ENCODE peak calls at places on chromosome 21, in seven cellular contexts. A is IMR-90, E is cardiac muscle cell, G is pancreas, Y is bronchial epithelial cell, Q is tibial artery, U is testis. J is an unnamed sample. For H3K27me3, the result is how much of the 10 kb centered on the place peaks cover.

GRCh38 chr21:42843021-42843420 is 36.3 kb downstream of the WDR4 start:
- DNase-seq in A (no peak), Y (no peak), E (no peak), U (no peak), Q (no peak), G (no peak), J (no peak)

GRCh38 chr21:22575165-22575584 is 1577.0 kb downstream of the NCAM2 start:
- DNase-seq in A (no peak), U (peak), Y (no peak), Q (no peak), G (no peak), E (no peak), J (no peak)

GRCh38 chr21:46168238-46168637 is 12.9 kb upstream of the FTCD start:
- DNase-seq in A (no peak), G (no peak), Q (peak), E (no peak), Y (no peak), U (peak), J (peak)

GRCh38 chr21:42363331-42363730 is 3.0 kb downstream of the TFF1 start:
- DNase-seq in Q (no peak), E (no peak), A (no peak), Y (peak), U (no peak), G (no peak), J (no peak)

GRCh38 chr21:25509862-25510261 is 97.4 kb downstream of the MRPL39 start:
- DNase-seq in Y (no peak), G (no peak), E (no peak), A (no peak), Q (no peak), U (no peak), J (peak)

GRCh38 chr21:42281196-42281680 is 34.0 kb downstream of the TFF3 start:
- DNase-seq in E (no peak), G (no peak), Y (no peak), Q (no peak), A (no peak), U (no peak), J (no peak)

GRCh38 chr21:41367598-41368360 is 6.0 kb downstream of the MX2 start:
- DNase-seq in E (peak), Y (no peak), G (no peak), Q (no peak), A (no peak), U (no peak), J (peak)

GRCh38 chr21:34336756-34337391 is 26.9 kb upstream of the KCNE2 start:
- DNase-seq in Y (peak), A (peak), Q (no peak), G (no peak), E (peak), U (peak), J (no peak)

GRCh38 chr21:39319251-39319756 is 5.9 kb upstream of the BRWD1 start:
- DNase-seq in E (peak), A (peak), G (no peak), Q (peak), Y (no peak), U (peak), J (no peak)

GRCh38 chr21:42760361-42760970 is 107.0 kb downstream of the PDE9A start:
- DNase-seq in Q (no peak), G (no peak), A (no peak), U (no peak), E (no peak), Y (no peak), J (no peak)

GRCh38 chr21:41953831-41954653 is at the start of gene C2CD2:
- DNase-seq in Y (no peak), G (peak), A (peak), E (peak), U (no peak), Q (peak), J (peak)

GRCh38 chr21:38958940-38959685 is 153.4 kb downstream of the ETS2 start:
- DNase-seq in A (peak), Y (peak), E (peak), Q (peak), G (no peak), U (peak), J (no peak)

GRCh38 chr21:41715649-41716321 is 51.1 kb downstream of the RIPK4 start:
- DNase-seq in G (peak), Y (peak), U (no peak), Q (no peak), E (no peak), A (no peak), J (no peak)

GRCh38 chr21:45887788-45888187 is 93.8 kb upstream of the COL6A1 start:
- DNase-seq in G (no peak), U (no peak), Y (no peak), A (no peak), Q (no peak), E (no peak), J (no peak)

GRCh38 chr21:26614251-26614650 is 41.2 kb upstream of the CYYR1 start:
- DNase-seq in U (no peak), E (no peak), G (no peak), A (no peak), Q (no peak), Y (no peak), J (no peak)

GRCh38 chr21:45719177-45719802 is 75.8 kb downstream of the PCBP3 start:
- DNase-seq in U (no peak), G (no peak), E (no peak), Y (no peak), A (no peak), Q (no peak), J (no peak)

GRCh38 chr21:36539434-36540150 is 59.7 kb upstream of the CLDN14 start:
- DNase-seq in E (no peak), Y (no peak), G (no peak), Q (no peak), A (no peak), U (no peak), J (no peak)
- H3K4me3 ChIP-seq in E (no peak), Y (no peak), G (no peak), Q (no peak), A (no peak), U (no peak), J (no peak)

GRCh38 chr21:29366532-29366931 is 67.8 kb downstream of the BACH1 start:
- DNase-seq in E (no peak), U (no peak), G (no peak), Y (no peak), A (no peak), Q (no peak), J (no peak)

GRCh38 chr21:29365636-29366305 is 67.0 kb downstream of the BACH1 start:
- DNase-seq in U (no peak), Y (no peak), G (no peak), E (no peak), A (no peak), Q (no peak), J (no peak)

GRCh38 chr21:29362758-29363157 is 64.0 kb downstream of the BACH1 start:
- DNase-seq in Q (no peak), E (no peak), G (no peak), U (no peak), A (no peak), Y (no peak), J (no peak)

GRCh38 chr21:29359718-29360117 is 61.0 kb downstream of the BACH1 start:
- DNase-seq in E (no peak), Y (peak), G (no peak), Q (no peak), U (no peak), A (peak), J (no peak)

GRCh38 chr21:29360799-29361765 is 62.4 kb downstream of the BACH1 start:
- DNase-seq in A (peak), U (no peak), Q (no peak), Y (peak), E (no peak), G (peak), J (no peak)
- TF ChIP-seq CTCF in A (no peak), U (no peak), Q (no peak), Y (peak), E (no peak), G (no peak), J (peak)

GRCh38 chr21:14318598-14318997 is 64.3 kb downstream of the HSPA13 start:
- DNase-seq in E (no peak), U (no peak), Q (no peak), G (no peak), Y (no peak), A (no peak), J (no peak)
- H3K27me3 ChIP-seq in E (under half), U (under half), Q (under half), G (under half), Y (under half), A (under half), J (under half)

GRCh38 chr21:36029309-36029708 is 31.0 kb downstream of the SETD4 start:
- DNase-seq in U (no peak), Q (no peak), E (no peak), Y (no peak), G (no peak), A (no peak), J (no peak)
- H3K4me3 ChIP-seq in U (no peak), Q (no peak), E (no peak), Y (no peak), G (no peak), A (no peak), J (no peak)

DNA sequence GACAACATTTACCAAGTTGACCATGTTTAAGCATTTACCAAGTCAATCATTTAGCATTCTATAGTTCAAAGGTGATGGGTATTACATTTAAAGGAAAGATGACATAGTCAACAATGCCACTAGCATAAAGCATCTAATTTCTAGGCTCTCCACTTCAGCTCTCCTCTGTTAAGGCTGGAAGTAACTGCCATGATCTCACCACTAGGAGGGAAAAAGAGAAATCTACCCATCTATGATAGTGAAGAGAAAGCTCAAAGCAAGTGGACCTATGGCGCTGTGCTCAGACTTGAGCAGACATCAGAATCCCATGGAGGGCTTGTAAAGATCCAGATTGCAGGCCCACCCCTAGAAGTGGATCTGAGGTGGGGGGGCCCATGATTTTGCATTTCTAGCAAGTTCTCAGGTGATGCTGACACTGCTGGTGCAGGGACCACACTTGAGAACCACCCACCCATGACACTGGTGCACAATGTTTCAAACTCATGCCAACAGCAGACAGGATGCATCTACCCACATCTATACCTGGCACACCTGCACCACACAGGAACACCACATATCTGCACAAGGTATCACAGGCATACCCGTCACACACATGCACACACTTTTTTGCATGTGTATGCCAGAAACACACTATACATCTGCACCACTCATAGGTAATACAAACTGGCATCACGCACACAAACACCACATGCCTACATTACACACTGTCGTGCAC is 392.9 kb upstream of the RUNX1 start:
- DNase-seq in G (no peak), U (no peak), Q (no peak), Y (no peak), A (no peak), E (no peak), J (no peak)
- TF ChIP-seq CTCF in G (no peak), U (no peak), Q (no peak), Y (no peak), A (peak), E (peak), J (no peak)

DNA sequence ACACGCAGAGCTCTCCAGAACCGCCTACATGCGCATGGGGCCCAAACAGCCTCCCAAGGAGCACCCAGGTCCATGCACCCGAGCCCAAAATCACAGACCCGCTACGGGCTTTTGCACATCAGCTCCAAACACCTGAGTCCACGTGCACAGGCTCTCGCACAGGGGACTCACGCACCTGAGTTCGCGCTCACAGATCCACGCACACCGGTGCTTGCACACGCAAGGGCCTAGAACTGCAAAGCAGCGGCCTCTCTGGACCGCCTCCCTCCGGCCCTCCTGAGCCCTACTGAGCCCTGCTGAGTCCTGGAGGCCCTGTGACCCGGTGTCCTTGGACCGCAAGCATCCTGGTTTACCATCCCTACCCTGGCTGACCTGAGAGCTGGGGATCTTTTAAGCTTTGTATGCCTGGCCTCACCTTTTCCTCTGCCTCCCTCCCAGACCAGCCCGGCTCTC is 8.3 kb downstream of the OLIG2 start:
- DNase-seq in E (no peak), Q (no peak), A (no peak), U (no peak), Y (no peak), G (no peak), J (no peak)
- H3K27me3 ChIP-seq in E (half or more), Q (under half), A (half or more), U (under half), Y (half or more), G (under half), J (under half)

DNA sequence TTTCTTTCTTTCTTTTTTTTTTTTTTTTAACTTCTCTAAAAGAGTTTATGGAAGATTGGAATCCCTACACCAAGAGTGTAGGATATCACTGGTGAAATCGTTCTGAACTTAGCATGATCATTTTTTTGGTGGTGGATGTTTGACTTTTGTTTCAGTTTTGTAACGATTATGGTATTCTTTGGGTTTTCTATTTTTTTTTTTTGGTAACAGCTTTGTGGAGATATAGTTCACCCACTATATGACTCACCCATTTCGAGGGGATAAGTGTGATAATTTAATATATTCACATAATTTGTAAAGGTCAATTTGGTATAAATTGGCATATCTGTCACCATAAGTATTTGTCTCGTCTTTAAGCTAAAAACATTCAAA is 29.2 kb downstream of the AGPAT3 start:
- DNase-seq in A (no peak), U (no peak), Q (no peak), E (no peak), G (no peak), Y (no peak), J (no peak)
- H3K4me3 ChIP-seq in A (no peak), U (no peak), Q (no peak), E (no peak), G (no peak), Y (no peak), J (peak)

GRCh38 chr21:44298301-44298700 is 1.6 kb upstream of the PFKL start:
- DNase-seq in Q (no peak), Y (peak), U (no peak), A (peak), G (no peak), E (no peak), J (no peak)
- TF ChIP-seq CTCF in Q (no peak), Y (peak), U (peak), A (peak), G (no peak), E (peak), J (peak)

GRCh38 chr21:36910581-36911307 is 55.7 kb downstream of the HLCS start:
- DNase-seq in E (peak), Y (peak), U (no peak), Q (no peak), A (peak), G (no peak), J (no peak)
- H3K27me3 ChIP-seq in E (under half), Y (under half), U (under half), Q (under half), A (under half), G (under half), J (under half)

DNA sequence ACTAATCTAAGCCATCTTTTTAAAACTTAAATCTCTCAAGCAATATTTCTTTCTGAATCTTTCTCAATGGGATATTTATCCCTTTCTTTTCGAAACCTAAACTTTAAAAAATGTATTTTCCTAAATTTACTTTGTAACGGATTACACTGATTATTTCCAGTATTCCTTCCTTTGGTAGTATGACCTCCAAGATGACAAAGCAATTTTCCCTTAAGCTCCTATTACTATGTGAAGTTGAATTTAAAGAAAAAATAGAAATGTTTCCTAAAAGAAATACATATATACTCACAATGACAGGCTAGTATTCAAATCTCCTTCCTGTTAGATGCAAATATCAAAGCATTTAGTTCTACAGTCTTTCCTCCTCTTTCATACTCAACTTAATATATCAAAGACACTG is 15.8 kb downstream of the SCAF4 start:
- DNase-seq in U (no peak), Y (no peak), A (no peak), E (no peak), Q (no peak), G (no peak), J (no peak)
- H3K4me3 ChIP-seq in U (no peak), Y (no peak), A (no peak), E (no peak), Q (no peak), G (no peak), J (no peak)

J was measured in GM06990.